ENCODE peak calls at places on chromosomes 13 and 19, in four cellular contexts. One of them, this sample, is unnamed.

GRCh38 chr19:4969772-4970531 is 1.0 kb downstream of the KDM4B start:
- DNase-seq in tibial nerve: no peak
- DNase-seq in transverse colon: no peak
- DNase-seq in K562: peak
- DNase-seq in this sample: peak

GRCh38 chr13:85230754-85231153 is 568.5 kb downstream of the SLITRK6 start:
- DNase-seq in tibial nerve: no peak
- DNase-seq in transverse colon: no peak
- DNase-seq in K562: no peak
- DNase-seq in this sample: no peak

GRCh38 chr13:25085125-25085742 is 10.7 kb upstream of the PABPC3 start:
- DNase-seq in tibial nerve: no peak
- DNase-seq in transverse colon: peak
- DNase-seq in K562: peak
- DNase-seq in this sample: no peak

GRCh38 chr13:87234981-87235380 is 436.2 kb upstream of the SLITRK5 start:
- DNase-seq in tibial nerve: no peak
- DNase-seq in transverse colon: no peak
- DNase-seq in K562: peak
- DNase-seq in this sample: no peak

GRCh38 chr19:35059006-35059798 is 17.7 kb downstream of the HPN start:
- DNase-seq in tibial nerve: no peak
- DNase-seq in transverse colon: no peak
- DNase-seq in K562: no peak
- DNase-seq in this sample: no peak

GRCh38 chr19:16185925-16186234 is 670 bp downstream of the FAM32A start:
- DNase-seq in tibial nerve: peak
- DNase-seq in transverse colon: no peak
- DNase-seq in K562: no peak
- DNase-seq in this sample: no peak

GRCh38 chr19:8367327-8368001 is 3.5 kb downstream of the ANGPTL4 start:
- DNase-seq in tibial nerve: peak
- DNase-seq in transverse colon: peak
- DNase-seq in K562: peak
- DNase-seq in this sample: peak

GRCh38 chr13:93947651-93948050 is 531.8 kb downstream of the DCT start:
- DNase-seq in tibial nerve: no peak
- DNase-seq in transverse colon: no peak
- DNase-seq in K562: no peak
- DNase-seq in this sample: no peak

GRCh38 chr13:49620170-49620621 is 8.1 kb upstream of the ARL11 start:
- DNase-seq in tibial nerve: no peak
- DNase-seq in transverse colon: peak
- DNase-seq in K562: no peak
- DNase-seq in this sample: peak

GRCh38 chr13:22049384-22049783 is 378.5 kb downstream of the FGF9 start:
- DNase-seq in tibial nerve: no peak
- DNase-seq in transverse colon: no peak
- DNase-seq in K562: no peak
- DNase-seq in this sample: no peak

GRCh38 chr19:49987159-49987698 is 26.3 kb upstream of the SIGLEC11 start:
- DNase-seq in tibial nerve: peak
- DNase-seq in transverse colon: peak
- DNase-seq in K562: peak
- DNase-seq in this sample: peak

GRCh38 chr19:31499281-31499680 is 150.0 kb upstream of the TSHZ3 start:
- DNase-seq in tibial nerve: no peak
- DNase-seq in transverse colon: no peak
- DNase-seq in K562: no peak
- DNase-seq in this sample: no peak

GRCh38 chr13:34822681-34823080 is 119.4 kb upstream of the NBEA start:
- DNase-seq in tibial nerve: no peak
- DNase-seq in transverse colon: no peak
- DNase-seq in K562: no peak
- DNase-seq in this sample: no peak

GRCh38 chr13:21063031-21063430 is 1.6 kb upstream of the LATS2 start:
- DNase-seq in tibial nerve: no peak
- DNase-seq in transverse colon: no peak
- DNase-seq in K562: no peak
- DNase-seq in this sample: no peak

GRCh38 chr19:18320865-18321728 is 1.8 kb downstream of the LSM4 start:
- DNase-seq in tibial nerve: no peak
- DNase-seq in transverse colon: peak
- DNase-seq in K562: no peak
- DNase-seq in this sample: no peak

GRCh38 chr13:87779451-87779850 is 108.3 kb downstream of the SLITRK5 start:
- DNase-seq in tibial nerve: no peak
- DNase-seq in transverse colon: no peak
- DNase-seq in K562: no peak
- DNase-seq in this sample: no peak

GRCh38 chr19:46755077-46755852 is 9.0 kb upstream of the STRN4 start:
- DNase-seq in tibial nerve: no peak
- DNase-seq in transverse colon: no peak
- DNase-seq in K562: no peak
- DNase-seq in this sample: no peak

GRCh38 chr19:55145241-55145640 is 3.8 kb downstream of the TNNT1 start:
- DNase-seq in tibial nerve: no peak
- DNase-seq in transverse colon: no peak
- DNase-seq in K562: peak
- DNase-seq in this sample: no peak

GRCh38 chr19:55146648-55147218 is 2.3 kb downstream of the TNNT1 start:
- DNase-seq in tibial nerve: no peak
- DNase-seq in transverse colon: no peak
- DNase-seq in K562: peak
- DNase-seq in this sample: no peak

GRCh38 chr19:55149078-55150003 is at the start of gene TNNT1:
- DNase-seq in tibial nerve: no peak
- DNase-seq in transverse colon: no peak
- DNase-seq in K562: no peak
- DNase-seq in this sample: no peak

GRCh38 chr19:55147408-55148251 is 1.4 kb downstream of the TNNT1 start:
- DNase-seq in tibial nerve: no peak
- DNase-seq in transverse colon: no peak
- DNase-seq in K562: peak
- DNase-seq in this sample: no peak

DNA sequence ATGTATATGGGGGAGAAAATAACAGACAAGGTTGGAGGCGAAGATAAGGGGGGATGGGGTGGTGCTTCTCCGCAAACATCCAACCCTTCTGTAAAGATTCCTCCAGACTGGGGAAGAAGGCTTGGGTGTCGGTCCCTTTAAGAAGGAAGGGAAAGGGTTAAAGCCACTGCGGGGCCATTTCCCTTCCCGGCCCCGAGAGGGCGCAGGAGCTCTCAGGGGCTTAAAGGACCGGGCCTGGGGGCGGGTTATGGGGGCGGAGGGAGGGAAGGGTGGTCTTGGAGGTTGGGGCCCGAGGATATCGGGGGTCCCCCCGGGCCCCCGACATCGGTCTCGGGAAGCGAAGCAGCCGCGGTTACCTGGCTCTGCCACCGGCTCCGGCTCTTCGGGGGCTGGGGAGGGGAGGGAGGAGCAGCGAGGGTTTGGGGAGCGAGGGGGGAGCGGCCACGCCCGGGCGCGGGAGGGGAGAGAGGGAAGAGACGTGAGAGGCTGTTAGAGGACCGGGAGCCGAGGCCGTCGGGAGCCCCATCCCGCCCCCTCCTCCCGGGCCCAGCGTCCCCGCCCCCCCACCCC is 2.8 kb downstream of the TNNT1 start:
- DNase-seq in tibial nerve: no peak
- DNase-seq in transverse colon: no peak
- DNase-seq in K562: peak
- DNase-seq in this sample: no peak
- H3K4me3 ChIP-seq in tibial nerve: no peak
- H3K4me3 ChIP-seq in transverse colon: no peak
- H3K4me3 ChIP-seq in K562: peak
- H3K4me3 ChIP-seq in this sample: no peak

GRCh38 chr13:52652980-52653303 is 306 bp downstream of the SUGT1 start:
- DNase-seq in tibial nerve: no peak
- DNase-seq in transverse colon: no peak
- DNase-seq in K562: no peak
- DNase-seq in this sample: no peak
- TF ChIP-seq POLR2A in tibial nerve: no peak
- TF ChIP-seq POLR2A in transverse colon: no peak
- TF ChIP-seq POLR2A in K562: no peak
- TF ChIP-seq POLR2A in this sample: no peak

GRCh38 chr13:44147648-44148047 is 226.0 kb upstream of the SERP2 start:
- DNase-seq in tibial nerve: no peak
- DNase-seq in transverse colon: no peak
- DNase-seq in K562: no peak
- DNase-seq in this sample: no peak
- TF ChIP-seq EP300 in tibial nerve: no peak
- TF ChIP-seq EP300 in transverse colon: no peak
- TF ChIP-seq EP300 in K562: no peak
- TF ChIP-seq EP300 in this sample: no peak

GRCh38 chr19:33621811-33622504 is at the start of gene CHST8:
- DNase-seq in tibial nerve: no peak
- DNase-seq in transverse colon: peak
- DNase-seq in K562: peak
- DNase-seq in this sample: peak

GRCh38 chr19:33622809-33623511 is 1.2 kb downstream of the CHST8 start:
- DNase-seq in tibial nerve: no peak
- DNase-seq in transverse colon: no peak
- DNase-seq in K562: no peak
- DNase-seq in this sample: no peak

GRCh38 chr19:33622505-33622808 is 704 bp downstream of the CHST8 start:
- DNase-seq in tibial nerve: no peak
- DNase-seq in transverse colon: no peak
- DNase-seq in K562: no peak
- DNase-seq in this sample: no peak

GRCh38 chr19:33620611-33621010 is 1.1 kb upstream of the CHST8 start:
- DNase-seq in tibial nerve: no peak
- DNase-seq in transverse colon: no peak
- DNase-seq in K562: no peak
- DNase-seq in this sample: no peak

DNA sequence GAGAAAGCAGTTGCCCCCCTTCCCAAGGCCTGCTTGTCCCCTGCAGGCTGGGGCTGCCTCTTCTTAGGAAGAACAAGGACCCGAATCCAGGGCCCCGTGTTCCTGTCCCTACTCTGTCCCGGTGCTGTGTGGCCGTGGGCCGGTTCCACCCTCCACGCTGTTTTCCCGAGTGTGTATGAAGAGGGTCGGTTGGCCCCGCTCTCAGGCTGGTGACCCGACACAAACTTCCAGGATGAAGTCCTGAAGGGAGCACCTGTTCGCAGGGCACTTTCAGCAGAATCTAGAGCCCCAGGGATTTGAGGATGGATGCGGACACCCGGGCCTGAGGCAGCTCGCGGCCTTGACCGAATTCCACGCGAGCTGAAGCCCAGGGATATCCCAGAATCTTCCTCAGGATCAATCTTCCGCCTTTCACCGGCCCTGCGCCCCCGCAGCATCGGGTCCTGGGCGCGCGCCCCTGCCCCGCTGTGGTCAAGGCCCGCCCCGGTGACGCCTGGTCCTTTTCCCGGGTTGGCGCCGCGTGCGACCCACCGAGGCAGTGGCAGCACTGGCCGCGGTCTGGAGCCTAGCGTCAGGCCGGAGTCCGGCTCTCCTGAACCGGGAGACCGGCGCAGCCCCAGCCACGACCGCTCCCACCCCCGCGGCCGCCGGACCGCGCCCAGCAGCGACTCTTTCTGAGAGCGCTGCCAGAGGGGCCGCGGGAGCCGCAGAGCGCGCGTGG is 528 bp upstream of the CHST8 start:
- DNase-seq in tibial nerve: no peak
- DNase-seq in transverse colon: no peak
- DNase-seq in K562: no peak
- DNase-seq in this sample: no peak
- H3K4me3 ChIP-seq in tibial nerve: peak
- H3K4me3 ChIP-seq in transverse colon: no peak
- H3K4me3 ChIP-seq in K562: no peak
- H3K4me3 ChIP-seq in this sample: no peak

GRCh38 chr19:42284066-42284501 is 15.0 kb downstream of the CIC start:
- DNase-seq in tibial nerve: peak
- DNase-seq in transverse colon: peak
- DNase-seq in K562: peak
- DNase-seq in this sample: peak
- TF ChIP-seq POLR2A in tibial nerve: peak
- TF ChIP-seq POLR2A in transverse colon: no peak
- TF ChIP-seq POLR2A in K562: no peak
- TF ChIP-seq POLR2A in this sample: peak

DNA sequence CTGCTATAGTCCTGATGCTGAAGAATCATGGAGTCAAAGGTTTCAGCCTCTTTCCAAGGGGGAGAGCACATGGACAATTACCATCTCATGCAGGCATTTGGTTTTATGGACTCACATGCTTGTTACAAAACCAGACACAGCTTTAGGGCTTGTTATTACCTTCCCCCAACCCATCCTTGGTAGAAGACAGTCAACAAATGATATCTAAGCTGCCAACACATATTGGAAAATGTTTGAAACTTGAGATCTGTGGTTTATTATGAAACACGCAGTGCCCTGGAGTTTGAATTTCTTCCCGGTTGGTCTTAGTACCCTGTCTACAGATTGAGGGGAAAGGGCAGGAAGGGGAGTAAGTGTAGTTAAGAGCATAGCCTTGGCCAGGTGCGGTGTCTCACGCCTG is 12.5 kb upstream of the CYP2A6 start:
- DNase-seq in tibial nerve: no peak
- DNase-seq in transverse colon: no peak
- DNase-seq in K562: peak
- DNase-seq in this sample: no peak
- TF ChIP-seq EP300 in tibial nerve: no peak
- TF ChIP-seq EP300 in transverse colon: no peak
- TF ChIP-seq EP300 in K562: no peak
- TF ChIP-seq EP300 in this sample: no peak